ENCODE peak calls at places on chromosomes 7 and 10, in nine cellular contexts. P is BE2C; I is left lung; M is effector memory CD4-positive, alpha-beta T cell; U is hepatocyte; A is aorta; Q is heart left ventricle; L is pancreas; T is transverse colon. X is an unnamed sample.

GRCh38 chr10:133455611-133456031 is 1.9 kb downstream of the SCART1 start:
- DNase-seq in A (no peak), Q (no peak), P (no peak), M (no peak), L (no peak), U (no peak), I (peak; percentile 43), T (no peak), X (no peak)

GRCh38 chr7:4519819-4520520 is 162.1 kb upstream of the FOXK1 start:
- DNase-seq in P (no peak), I (no peak), Q (no peak), T (no peak), L (no peak), A (no peak), M (no peak), U (no peak), X (no peak)

GRCh38 chr7:105127179-105127578 is 113.2 kb downstream of the KMT2E start:
- DNase-seq in U (no peak), I (no peak), Q (no peak), T (no peak), A (no peak), P (no peak), M (no peak), L (no peak), X (no peak)

GRCh38 chr10:70683601-70684329 is 11.5 kb downstream of the ADAMTS14 start:
- DNase-seq in P (no peak), T (no peak), L (no peak), A (no peak), U (no peak), I (no peak), Q (no peak), M (no peak), X (peak; percentile 83)

GRCh38 chr7:37643876-37644275 is 39.7 kb upstream of the GPR141 start:
- DNase-seq in U (peak; percentile 8), L (no peak), A (no peak), M (no peak), P (no peak), I (no peak), T (no peak), Q (no peak), X (peak; percentile 41)

GRCh38 chr10:118504044-118504944 is 91.2 kb downstream of the PRLHR start:
- DNase-seq in A (no peak), M (no peak), T (no peak), P (no peak), U (peak; percentile 50), I (no peak), Q (no peak), L (no peak), X (no peak)

GRCh38 chr10:51405580-51406367 is 293.6 kb downstream of the CSTF2T start:
- DNase-seq in Q (no peak), P (peak; percentile 14), U (no peak), T (no peak), L (no peak), I (no peak), M (no peak), A (no peak), X (peak; percentile 25)

GRCh38 chr7:99840136-99840869 is 12.5 kb downstream of the CYP3A43 start:
- DNase-seq in L (no peak), A (no peak), U (no peak), I (no peak), Q (no peak), T (no peak), P (no peak), M (no peak), X (no peak)

GRCh38 chr7:42426163-42426562 is 189.2 kb upstream of the GLI3 start:
- DNase-seq in I (no peak), Q (no peak), T (no peak), M (no peak), U (no peak), L (no peak), P (no peak), A (no peak), X (no peak)

GRCh38 chr7:50782376-50783208 is at the start of gene GRB10:
- DNase-seq in I (peak; percentile 86), L (peak; percentile 73), U (peak; percentile 68), T (no peak), M (no peak), Q (peak; percentile 51), A (peak; percentile 85), P (no peak), X (peak; percentile 32)

DNA sequence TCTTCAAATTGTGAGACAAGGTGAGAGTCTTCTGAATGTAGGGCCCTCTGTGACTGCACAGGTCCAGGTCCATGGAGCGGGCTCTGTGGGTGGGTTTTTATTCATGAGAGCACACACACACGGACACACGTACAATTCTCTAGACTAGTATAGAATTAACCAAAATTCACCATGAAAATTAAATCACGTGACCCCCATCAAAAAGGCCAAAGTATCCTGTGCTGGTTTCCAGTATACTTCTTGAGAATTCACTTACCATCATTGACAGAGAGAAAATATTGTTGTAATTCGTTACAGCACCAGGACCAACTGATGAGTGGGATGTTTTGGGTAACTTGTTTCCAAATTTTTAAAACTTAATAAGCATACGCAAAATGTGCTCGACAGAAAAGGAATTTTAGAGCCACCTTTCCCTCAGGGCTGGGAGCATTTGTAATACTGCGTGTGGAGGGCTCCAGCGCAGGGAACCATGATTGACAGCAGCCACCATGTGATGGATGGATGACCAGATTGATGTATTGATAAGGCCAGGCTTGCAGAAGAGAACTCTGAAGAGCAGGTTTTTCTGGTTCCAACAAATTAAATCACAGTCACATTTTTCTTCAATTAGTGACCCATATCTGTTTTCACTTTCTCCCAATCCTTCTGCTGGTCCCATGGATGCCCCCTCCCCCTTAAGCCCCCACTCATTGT is 14.9 kb upstream of the DNTT start:
- DNase-seq in M (no peak), T (no peak), U (no peak), I (no peak), Q (no peak), L (no peak), P (no peak), A (no peak), X (no peak)
- H3K4me1 ChIP-seq in M (no peaks in the 10 kb centered on the region), T (no peaks in the 10 kb centered on the region), U (peaks cover 14% of the 10 kb centered on the region), I (peaks cover 5% of the 10 kb centered on the region), Q (peaks cover 9% of the 10 kb centered on the region), L (peaks cover 27% of the 10 kb centered on the region), P (no peaks in the 10 kb centered on the region), A (peaks cover 3% of the 10 kb centered on the region), X (no peaks in the 10 kb centered on the region)

GRCh38 chr10:21740989-21741388 is 207.0 kb downstream of the MLLT10 start:
- DNase-seq in U (no peak), L (no peak), A (no peak), P (no peak), T (no peak), I (no peak), Q (no peak), M (peak; percentile 27), X (no peak)

GRCh38 chr10:21732067-21732772 is 198.2 kb downstream of the MLLT10 start:
- DNase-seq in T (peak; percentile 26), L (peak; percentile 63), M (no peak), I (no peak), Q (peak; percentile 68), P (peak; percentile 77), A (no peak), U (peak; percentile 84), X (peak; percentile 82)

GRCh38 chr10:21742740-21743412 is 208.8 kb downstream of the MLLT10 start:
- DNase-seq in A (no peak), T (no peak), U (no peak), L (no peak), Q (no peak), P (no peak), M (no peak), I (no peak), X (no peak)

GRCh38 chr10:21733710-21734109 is 199.7 kb downstream of the MLLT10 start:
- DNase-seq in U (no peak), Q (no peak), A (no peak), M (no peak), P (no peak), L (no peak), I (no peak), T (no peak), X (no peak)

DNA sequence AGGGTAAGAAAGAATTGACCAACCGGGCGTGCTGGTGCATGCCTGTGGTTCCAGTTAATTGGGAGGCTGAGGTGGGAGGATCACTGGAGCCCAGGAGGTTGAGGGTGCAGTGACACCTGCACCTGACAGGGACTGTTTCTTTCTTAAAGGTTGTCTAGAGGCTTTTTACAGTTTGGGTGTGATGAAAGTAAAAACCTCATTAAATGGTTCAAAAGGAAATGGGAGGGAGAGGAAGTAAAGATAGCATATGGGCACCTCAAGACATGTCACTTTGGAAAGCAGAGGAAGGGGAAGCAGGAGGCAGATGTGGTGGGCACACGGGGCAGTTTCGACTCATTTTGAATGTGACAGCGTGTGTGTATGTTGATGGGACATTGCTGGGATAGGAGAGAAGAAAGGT is 203.0 kb downstream of the MLLT10 start:
- DNase-seq in I (no peak), P (no peak), T (no peak), L (no peak), Q (no peak), A (no peak), M (no peak), U (no peak), X (no peak)
- H3K36me3 ChIP-seq in I (no peaks in the 10 kb centered on the region), P (peaks cover 56% of the 10 kb centered on the region), T (no peaks in the 10 kb centered on the region), L (no peaks in the 10 kb centered on the region), Q (peaks cover 92% of the 10 kb centered on the region), A (peaks cover 6% of the 10 kb centered on the region), M (peaks cover 15% of the 10 kb centered on the region), U (no peaks in the 10 kb centered on the region), X (no peaks in the 10 kb centered on the region)

GRCh38 chr7:23298141-23298851 is 843 bp upstream of the MALSU1 start:
- DNase-seq in I (no peak), T (no peak), U (no peak), M (no peak), Q (no peak), A (no peak), L (no peak), P (no peak), X (no peak)
- H3K4me3 ChIP-seq in I (peak overlapping the region; percentile 75), T (no peak overlapping the region), U (peak overlapping the region; percentile 3), M (peak overlapping the region; percentile 75), Q (peak overlapping the region; percentile 98), A (peak overlapping the region; percentile 7), L (no peak overlapping the region), P (peak overlapping the region; percentile 89), X (peak overlapping the region; percentile 85)

GRCh38 chr10:26698909-26699308 is 1.4 kb downstream of the PDSS1 start:
- DNase-seq in T (no peak), Q (no peak), P (no peak), M (no peak), I (no peak), L (no peak), A (no peak), U (no peak), X (no peak)
- H3K4me1 ChIP-seq in T (peaks cover 4% of the 10 kb centered on the region), Q (peaks cover 22% of the 10 kb centered on the region), P (no peaks in the 10 kb centered on the region), M (no peaks in the 10 kb centered on the region), I (peaks cover 37% of the 10 kb centered on the region), L (peaks cover 10% of the 10 kb centered on the region), A (peaks cover 2% of the 10 kb centered on the region), U (peaks cover 16% of the 10 kb centered on the region), X (peaks cover 8% of the 10 kb centered on the region)

X was measured in testis.